ENCODE peak calls at places on chromosomes 2 and 18, in seven cellular contexts. L is stimulated activated CD4-positive, alpha-beta T cell treated with anti-CD3 and anti-CD28 coated beads, TNF-alpha, amount 100 ng/mL, for 4 hours; E is HepG2; Y is NCI-H1436; B is nucleus accumbens; D is iris pigment epithelial cell; G is T-helper 2 cell. N is an unnamed sample.
A peak's percentile ranks its signal among the peaks of the same experiment; 100 is the strongest.

GRCh38 chr18:34809697-34810096 is 99.6 kb downstream of the DTNA start:
- DNase-seq in G (no peak), L (no peak), E (peak; percentile 52), B (no peak), Y (no peak), D (peak; percentile 51), N (peak; percentile 55)

GRCh38 chr2:61247204-61247812 is 85.3 kb downstream of the C2orf74 start:
- DNase-seq in B (no peak), D (peak; percentile 75), L (no peak), E (no peak), G (no peak), Y (no peak), N (peak; percentile 38)

GRCh38 chr2:20567926-20568179 is 83.0 kb downstream of the HS1BP3 start:
- DNase-seq in B (no peak), Y (no peak), E (no peak), D (no peak), L (no peak), G (no peak), N (no peak)

GRCh38 chr2:29377788-29378187 is 262.6 kb downstream of the CLIP4 start:
- DNase-seq in L (no peak), Y (no peak), B (no peak), E (no peak), G (no peak), D (no peak), N (no peak)

GRCh38 chr2:44544991-44545390 is 183.2 kb downstream of the CAMKMT start:
- DNase-seq in L (no peak), D (no peak), E (no peak), B (no peak), G (no peak), Y (no peak), N (no peak)

GRCh38 chr2:227163998-227164744 is at the start of the genes COL4A3 and COL4A4:
- DNase-seq in B (no peak), L (no peak), G (no peak), E (no peak), D (peak; percentile 31), Y (no peak), N (peak; percentile 64)

GRCh38 chr2:229270551-229271410 is at the start of gene PID1:
- DNase-seq in G (no peak), E (no peak), D (peak; percentile 68), L (no peak), B (no peak), Y (peak; percentile 48), N (peak; percentile 29)

GRCh38 chr2:136022747-136023146 is 37.3 kb upstream of the DARS1 start:
- DNase-seq in E (no peak), L (no peak), D (peak; percentile 41), G (no peak), Y (no peak), B (no peak), N (no peak)

GRCh38 chr2:108620656-108621055 is 86.4 kb downstream of the LIMS1 start:
- DNase-seq in B (no peak), G (no peak), D (no peak), Y (no peak), L (no peak), E (no peak), N (no peak)

GRCh38 chr2:71694501-71695234 is 241.3 kb downstream of the DYSF start:
- DNase-seq in B (no peak), D (no peak), Y (no peak), G (no peak), E (no peak), L (no peak), N (no peak)

GRCh38 chr2:105926960-105927678 is 182.4 kb downstream of the NCK2 start:
- DNase-seq in E (peak; percentile 21), Y (no peak), L (peak; percentile 21), G (no peak), D (no peak), B (peak; percentile 13), N (no peak)

GRCh38 chr2:207385903-207386302 is 143.9 kb upstream of the CREB1 start:
- DNase-seq in B (no peak), D (peak; percentile 91), E (no peak), L (no peak), G (no peak), Y (no peak), N (peak; percentile 38)

GRCh38 chr2:68157002-68157401 is 686 bp upstream of the PNO1 start:
- DNase-seq in L (no peak), G (peak; percentile 8), B (no peak), E (no peak), Y (no peak), D (peak; percentile 39), N (no peak)

GRCh38 chr2:102141011-102141914 is 1.3 kb upstream of the IL1R1 start:
- DNase-seq in D (peak; percentile 90), Y (no peak), E (no peak), L (no peak), B (no peak), G (no peak), N (no peak)

GRCh38 chr2:99035920-99036319 is 99.9 kb upstream of the CRACDL start:
- DNase-seq in E (no peak), Y (no peak), L (no peak), D (peak; percentile 13), G (no peak), B (no peak), N (no peak)

GRCh38 chr18:48831113-48831759 is 119.5 kb downstream of the SMAD7 start:
- DNase-seq in G (no peak), L (no peak), E (no peak), Y (no peak), B (no peak), D (no peak), N (no peak)

GRCh38 chr2:23375448-23375847 is 9.5 kb upstream of the KLHL29 start:
- DNase-seq in E (no peak), G (no peak), B (no peak), Y (peak; percentile 10), D (peak; percentile 44), L (no peak), N (peak; percentile 24)

GRCh38 chr18:53527365-53527764 is 697.1 kb downstream of the MBD2 start:
- DNase-seq in D (no peak), B (no peak), G (no peak), L (no peak), E (no peak), Y (no peak), N (no peak)

GRCh38 chr2:217902281-217903141 is 100.3 kb downstream of the TNS1 start:
- DNase-seq in E (peak; percentile 100), G (no peak), B (peak; percentile 19), L (no peak), D (peak; percentile 69), Y (no peak), N (peak; percentile 96)

GRCh38 chr2:174648896-174649295 is 51.3 kb upstream of the WIPF1 start:
- DNase-seq in E (no peak), G (no peak), D (no peak), Y (no peak), B (no peak), L (no peak), N (no peak)

GRCh38 chr2:53913721-53914120 is 54.0 kb upstream of the GPR75 start:
- DNase-seq in B (no peak), D (peak; percentile 90), E (no peak), Y (no peak), L (no peak), G (no peak), N (peak; percentile 64)

GRCh38 chr2:86249843-86250402 is 50.7 kb downstream of the MRPL35 start:
- DNase-seq in L (no peak), Y (no peak), D (no peak), E (peak; percentile 25), B (no peak), G (no peak), N (no peak)

GRCh38 chr2:74250189-74250631 is 51.8 kb downstream of the MTHFD2 start:
- DNase-seq in B (peak; percentile 1), Y (peak; percentile 24), G (peak; percentile 19), L (peak; percentile 22), D (peak; percentile 38), E (peak; percentile 41), N (peak; percentile 41)

GRCh38 chr18:58754544-58755068 is 83.3 kb downstream of the MALT1 start:
- DNase-seq in Y (no peak), B (peak; percentile 30), D (peak; percentile 35), E (no peak), G (no peak), L (no peak), N (no peak)

GRCh38 chr2:207265849-207266248 is 100.1 kb upstream of the KLF7 start:
- DNase-seq in D (peak; percentile 95), E (no peak), G (no peak), Y (no peak), B (no peak), L (no peak), N (no peak)

GRCh38 chr18:74040459-74041332 is 106.9 kb downstream of the FBXO15 start:
- DNase-seq in G (peak; percentile 23), L (peak; percentile 34), D (peak; percentile 9), B (peak; percentile 10), Y (peak; percentile 17), E (peak; percentile 28), N (peak; percentile 35)

GRCh38 chr2:162091325-162092007 is 17.5 kb upstream of the DPP4 start:
- DNase-seq in D (no peak), Y (no peak), G (no peak), L (no peak), B (no peak), E (peak; percentile 81), N (peak; percentile 97)

GRCh38 chr2:38750011-38750792 is 959 bp downstream of the SRSF7 start:
- DNase-seq in B (peak; percentile 53), D (peak; percentile 49), Y (peak; percentile 30), G (no peak), L (peak; percentile 28), E (no peak), N (peak; percentile 46)

GRCh38 chr2:10256031-10256524 is 46.6 kb upstream of the HPCAL1 start:
- DNase-seq in G (peak; percentile 4), Y (no peak), E (no peak), D (no peak), L (no peak), B (no peak), N (no peak)

GRCh38 chr2:101509498-101510274 is 34.8 kb upstream of the RFX8 start:
- DNase-seq in E (no peak), L (no peak), Y (no peak), D (peak; percentile 28), G (no peak), B (no peak), N (no peak)

GRCh38 chr18:49721981-49722380 is 91.4 kb downstream of the ACAA2 start:
- DNase-seq in G (no peak), B (no peak), D (no peak), E (no peak), Y (no peak), L (no peak), N (no peak)